ENCODE peak calls at places on chromosomes 1 and 21, in five cellular contexts. Q, M, B, X and G are unnamed samples.

GRCh38 chr1:42957880-42958487 is 684 bp downstream of the SLC2A1 start:
- DNase-seq in M (peak; percentile 59), X (peak; percentile 75), Q (no peak), B (no peak), G (no peak)

GRCh38 chr21:44958471-44959191 is 18.8 kb downstream of the SLX9 start:
- DNase-seq in Q (no peak), B (peak; percentile 54), M (no peak), X (peak; percentile 61), G (peak; percentile 82)

GRCh38 chr1:28172690-28173150 is 3.8 kb downstream of the PTAFR start:
- DNase-seq in M (peak; percentile 49), Q (no peak), X (no peak), B (no peak), G (no peak)

GRCh38 chr1:150132372-150132771 is 17.3 kb upstream of the PLEKHO1 start:
- DNase-seq in Q (no peak), X (no peak), B (no peak), M (no peak), G (no peak)

GRCh38 chr21:39175665-39176064 is 7.6 kb downstream of the PSMG1 start:
- DNase-seq in X (no peak), M (no peak), Q (no peak), B (no peak), G (no peak)

GRCh38 chr21:26140185-26140584 is 30.4 kb downstream of the APP start:
- DNase-seq in M (no peak), X (peak; percentile 99), B (peak; percentile 86), Q (no peak), G (peak; percentile 97)

GRCh38 chr1:155776414-155776813 is 80.6 kb downstream of the GON4L start:
- DNase-seq in B (no peak), X (peak; percentile 16), Q (no peak), M (no peak), G (no peak)

GRCh38 chr1:164155337-164155850 is 403.6 kb upstream of the PBX1 start:
- DNase-seq in M (no peak), X (no peak), B (no peak), Q (no peak), G (peak; percentile 6)

GRCh38 chr1:24390924-24391782 is 22.4 kb downstream of the STPG1 start:
- DNase-seq in B (peak; percentile 75), M (peak; percentile 54), X (peak; percentile 80), Q (no peak), G (no peak)

GRCh38 chr21:43864313-43864805 is 664 bp upstream of the AGPAT3 start:
- DNase-seq in Q (no peak), M (peak; percentile 40), X (peak; percentile 18), B (peak; percentile 10), G (no peak)

GRCh38 chr21:34017127-34017961 is 56.0 kb upstream of the MRPS6 start:
- DNase-seq in B (no peak), M (no peak), Q (no peak), X (no peak), G (no peak)

GRCh38 chr21:45994738-45995685 is 13.4 kb downstream of the COL6A1 start:
- DNase-seq in B (no peak), X (no peak), M (peak; percentile 2), Q (no peak), G (no peak)

GRCh38 chr1:156310962-156311361 is 11.9 kb upstream of the VHLL start:
- DNase-seq in B (no peak), M (no peak), X (peak; percentile 79), Q (no peak), G (no peak)

GRCh38 chr1:202807367-202807925 is 775 bp downstream of the KDM5B start:
- DNase-seq in M (peak; percentile 16), X (peak; percentile 47), B (no peak), Q (no peak), G (no peak)

GRCh38 chr1:95033843-95034242 is 38.9 kb downstream of the ALG14 start:
- DNase-seq in B (no peak), Q (no peak), X (no peak), M (no peak), G (no peak)

GRCh38 chr1:40710581-40711315 is 19.2 kb downstream of the NFYC start:
- DNase-seq in X (no peak), B (no peak), M (no peak), Q (no peak), G (no peak)

GRCh38 chr1:9371391-9371935 is 78.8 kb downstream of the SPSB1 start:
- DNase-seq in B (peak; percentile 88), M (no peak), X (peak; percentile 40), Q (no peak), G (peak; percentile 82)

GRCh38 chr1:218080818-218081217 is 204.3 kb upstream of the RRP15 start:
- DNase-seq in X (no peak), Q (no peak), B (no peak), M (no peak), G (no peak)

GRCh38 chr1:235583511-235584001 is 66.0 kb downstream of the GNG4 start:
- DNase-seq in B (no peak), X (no peak), Q (no peak), M (no peak), G (no peak)

GRCh38 chr1:156439036-156439435 is 61.5 kb downstream of the MEF2D start:
- DNase-seq in B (no peak), Q (no peak), M (no peak), X (no peak), G (no peak)

GRCh38 chr21:31731112-31731801 is 661 bp downstream of the SCAF4 start:
- DNase-seq in B (no peak), X (no peak), M (no peak), Q (no peak), G (no peak)

GRCh38 chr1:168636642-168637111 is 60.3 kb downstream of the XCL1 start:
- DNase-seq in Q (no peak), M (no peak), B (no peak), X (peak; percentile 59), G (peak; percentile 71)

GRCh38 chr21:45016491-45017375 is 57.6 kb upstream of the ADARB1 start:
- DNase-seq in X (no peak), B (no peak), Q (no peak), M (no peak), G (no peak)

GRCh38 chr1:72827285-72827684 is 544.9 kb upstream of the NEGR1 start:
- DNase-seq in B (no peak), X (peak; percentile 5), M (no peak), Q (no peak), G (peak; percentile 22)

GRCh38 chr1:233440952-233441401 is 113.5 kb downstream of the MAP3K21 start:
- DNase-seq in X (peak; percentile 78), M (no peak), Q (no peak), B (peak; percentile 24), G (peak; percentile 36)

GRCh38 chr1:246373828-246374569 is 133.1 kb downstream of the SMYD3 start:
- DNase-seq in X (no peak), M (no peak), Q (no peak), B (no peak), G (no peak)

GRCh38 chr21:28644762-28645161 is 347.9 kb downstream of the LTN1 start:
- DNase-seq in Q (no peak), B (no peak), M (no peak), X (peak; percentile 57), G (no peak)

GRCh38 chr1:54581621-54582035 is 33.6 kb downstream of the ACOT11 start:
- DNase-seq in Q (no peak), M (no peak), B (peak; percentile 69), X (peak; percentile 90), G (peak; percentile 88)

GRCh38 chr1:34406377-34406776 is 229.7 kb downstream of the C1orf94 start:
- DNase-seq in X (peak; percentile 67), M (no peak), B (no peak), Q (no peak), G (no peak)